ENCODE peak calls at places on chromosome 22, in nine cellular contexts. One of them, this sample, is unnamed. For H3K4me1, the result is how much of the 10 kb centered on the place peaks cover.

GRCh38 chr22:20089977-20090729 is 10.1 kb downstream of the DGCR8 start:
- DNase-seq in A549: no peak
- DNase-seq in endodermal cell: no peak
- DNase-seq in K562: no peak
- DNase-seq in gastrocnemius medialis: no peak
- DNase-seq in tibial nerve: no peak
- DNase-seq in GM23338: no peak
- DNase-seq in sigmoid colon: no peak
- DNase-seq in ascending aorta: no peak
- DNase-seq in this sample: no peak

GRCh38 chr22:48719978-48720661 is 1107.6 kb downstream of the BRD1 start:
- DNase-seq in A549: no peak
- DNase-seq in endodermal cell: peak
- DNase-seq in K562: peak
- DNase-seq in gastrocnemius medialis: no peak
- DNase-seq in tibial nerve: no peak
- DNase-seq in GM23338: peak
- DNase-seq in sigmoid colon: peak
- DNase-seq in ascending aorta: no peak
- DNase-seq in this sample: no peak

GRCh38 chr22:19675428-19675827 is 38.9 kb upstream of the SEPTIN5 start:
- DNase-seq in A549: no peak
- DNase-seq in endodermal cell: no peak
- DNase-seq in K562: no peak
- DNase-seq in gastrocnemius medialis: no peak
- DNase-seq in tibial nerve: no peak
- DNase-seq in GM23338: no peak
- DNase-seq in sigmoid colon: no peak
- DNase-seq in ascending aorta: peak
- DNase-seq in this sample: no peak

GRCh38 chr22:19679476-19680099 is 34.7 kb upstream of the SEPTIN5 start:
- DNase-seq in A549: no peak
- DNase-seq in endodermal cell: peak
- DNase-seq in K562: peak
- DNase-seq in gastrocnemius medialis: no peak
- DNase-seq in tibial nerve: no peak
- DNase-seq in GM23338: peak
- DNase-seq in sigmoid colon: peak
- DNase-seq in ascending aorta: peak
- DNase-seq in this sample: no peak

GRCh38 chr22:22849640-22850610 is 37.7 kb upstream of the IGLL5 start:
- DNase-seq in A549: no peak
- DNase-seq in endodermal cell: no peak
- DNase-seq in K562: no peak
- DNase-seq in gastrocnemius medialis: no peak
- DNase-seq in tibial nerve: no peak
- DNase-seq in GM23338: no peak
- DNase-seq in sigmoid colon: no peak
- DNase-seq in ascending aorta: no peak
- DNase-seq in this sample: no peak

GRCh38 chr22:18970180-18970947 is 34.3 kb upstream of the PRODH start:
- DNase-seq in A549: peak
- DNase-seq in endodermal cell: peak
- DNase-seq in K562: no peak
- DNase-seq in gastrocnemius medialis: no peak
- DNase-seq in tibial nerve: no peak
- DNase-seq in GM23338: peak
- DNase-seq in sigmoid colon: no peak
- DNase-seq in ascending aorta: no peak
- DNase-seq in this sample: no peak

GRCh38 chr22:17753401-17753989 is 20.8 kb downstream of the BID start:
- DNase-seq in A549: no peak
- DNase-seq in endodermal cell: no peak
- DNase-seq in K562: no peak
- DNase-seq in gastrocnemius medialis: no peak
- DNase-seq in tibial nerve: no peak
- DNase-seq in GM23338: no peak
- DNase-seq in sigmoid colon: no peak
- DNase-seq in ascending aorta: no peak
- DNase-seq in this sample: no peak

GRCh38 chr22:43060213-43060612 is 29.0 kb downstream of the TTLL1 start:
- DNase-seq in A549: peak
- DNase-seq in endodermal cell: peak
- DNase-seq in K562: peak
- DNase-seq in gastrocnemius medialis: no peak
- DNase-seq in tibial nerve: no peak
- DNase-seq in GM23338: peak
- DNase-seq in sigmoid colon: no peak
- DNase-seq in ascending aorta: no peak
- DNase-seq in this sample: no peak

DNA sequence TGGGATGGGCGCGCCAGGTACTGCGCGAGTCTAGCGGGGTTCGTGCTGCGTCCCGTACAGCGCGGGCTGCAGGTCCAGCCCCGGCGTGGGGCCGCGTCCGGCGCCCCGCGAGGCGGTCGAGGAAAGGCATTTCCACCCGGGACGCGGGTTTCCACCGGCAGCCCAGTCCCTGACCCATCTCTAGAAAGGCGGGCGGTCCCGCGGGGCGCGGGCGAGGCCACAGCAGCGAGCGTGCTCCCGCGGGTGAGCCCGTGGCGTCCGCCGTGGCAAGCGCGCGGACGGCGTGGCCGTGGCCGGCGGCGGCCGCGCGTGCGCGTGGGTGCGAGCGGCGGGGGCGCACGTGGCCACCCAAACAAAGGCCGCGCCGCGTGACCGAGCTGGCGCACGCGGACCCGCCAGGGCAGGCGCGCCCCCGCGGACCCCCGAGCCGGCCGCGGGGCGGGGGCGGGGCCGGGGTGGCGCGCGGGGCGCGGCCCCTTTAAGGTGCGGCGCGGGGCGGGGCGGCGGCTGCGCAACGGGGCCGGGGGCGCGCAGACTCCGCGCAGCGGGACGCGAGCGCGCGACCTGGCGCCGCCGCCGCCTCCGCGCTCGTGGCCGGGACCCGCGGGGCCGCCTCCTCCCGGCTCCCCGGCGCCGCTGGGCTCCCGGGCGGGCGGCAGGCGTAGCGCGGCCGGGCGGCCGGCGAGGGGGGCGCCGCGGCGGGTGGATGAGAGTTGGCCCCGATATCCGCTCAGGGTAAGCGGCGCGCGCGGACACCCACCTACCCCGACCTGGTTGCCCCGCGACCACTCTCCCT is 39.3 kb upstream of the CELSR1 start:
- DNase-seq in A549: no peak
- DNase-seq in endodermal cell: peak
- DNase-seq in K562: peak
- DNase-seq in gastrocnemius medialis: no peak
- DNase-seq in tibial nerve: no peak
- DNase-seq in GM23338: peak
- DNase-seq in sigmoid colon: peak
- DNase-seq in ascending aorta: no peak
- DNase-seq in this sample: no peak
- H3K27ac ChIP-seq in A549: peak
- H3K27ac ChIP-seq in endodermal cell: no peak
- H3K27ac ChIP-seq in K562: no peak
- H3K27ac ChIP-seq in gastrocnemius medialis: peak
- H3K27ac ChIP-seq in tibial nerve: peak
- H3K27ac ChIP-seq in GM23338: no peak
- H3K27ac ChIP-seq in sigmoid colon: peak
- H3K27ac ChIP-seq in ascending aorta: no peak
- H3K27ac ChIP-seq in this sample: peak

DNA sequence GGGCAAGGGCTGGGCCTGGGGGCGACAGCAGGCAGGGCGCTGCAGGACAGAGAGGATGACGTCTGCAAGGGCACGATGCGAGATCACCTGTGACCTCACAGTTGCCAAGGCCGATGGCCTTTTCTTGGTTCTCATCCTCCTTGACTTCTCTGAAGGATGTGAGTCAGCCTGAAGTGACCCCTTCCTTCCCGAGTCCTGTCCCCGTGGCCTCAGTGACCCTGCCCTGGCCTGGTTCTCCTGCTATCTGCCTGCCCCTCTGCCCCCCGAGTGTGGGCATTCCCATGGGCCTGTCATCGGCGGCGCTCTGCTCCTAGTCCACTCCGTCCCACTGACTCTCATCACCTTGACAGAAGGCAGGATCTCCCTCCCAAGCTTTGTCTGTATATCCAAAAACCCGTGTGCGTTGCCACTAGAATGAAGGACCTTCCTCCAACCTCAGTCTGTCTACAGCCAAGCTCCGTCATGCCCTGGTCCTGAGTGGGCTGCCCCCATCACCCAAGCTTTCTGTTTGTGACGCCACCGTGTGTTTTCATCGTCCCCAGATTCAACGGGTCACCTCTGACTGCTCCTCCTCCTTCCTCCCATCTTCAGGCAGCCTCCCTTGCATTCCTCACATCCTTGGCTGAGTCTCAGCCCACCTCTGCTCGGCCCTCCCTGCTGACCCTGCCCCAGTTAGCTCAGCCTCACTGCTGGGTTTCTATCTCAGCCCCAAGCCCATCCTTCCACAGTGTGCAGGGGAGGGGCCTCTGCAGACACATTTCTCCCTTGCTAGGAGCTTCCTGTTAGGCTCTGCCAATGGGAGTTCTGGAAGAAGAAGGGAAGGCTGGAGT is 5.6 kb downstream of the IFT27 start:
- DNase-seq in A549: no peak
- DNase-seq in endodermal cell: peak
- DNase-seq in K562: no peak
- DNase-seq in gastrocnemius medialis: no peak
- DNase-seq in tibial nerve: no peak
- DNase-seq in GM23338: peak
- DNase-seq in sigmoid colon: peak
- DNase-seq in ascending aorta: peak
- DNase-seq in this sample: no peak
- H3K4me1 ChIP-seq in A549: under half
- H3K4me1 ChIP-seq in endodermal cell: under half
- H3K4me1 ChIP-seq in K562: under half
- H3K4me1 ChIP-seq in gastrocnemius medialis: under half
- H3K4me1 ChIP-seq in tibial nerve: under half
- H3K4me1 ChIP-seq in GM23338: under half
- H3K4me1 ChIP-seq in sigmoid colon: under half
- H3K4me1 ChIP-seq in ascending aorta: under half
- H3K4me1 ChIP-seq in this sample: under half

GRCh38 chr22:50271011-50271394 is 823 bp upstream of the MAPK11 start:
- DNase-seq in A549: no peak
- DNase-seq in endodermal cell: no peak
- DNase-seq in K562: no peak
- DNase-seq in gastrocnemius medialis: no peak
- DNase-seq in tibial nerve: no peak
- DNase-seq in GM23338: no peak
- DNase-seq in sigmoid colon: no peak
- DNase-seq in ascending aorta: no peak
- DNase-seq in this sample: no peak

GRCh38 chr22:50271519-50271970 is 1.4 kb upstream of the MAPK11 start:
- DNase-seq in A549: peak
- DNase-seq in endodermal cell: peak
- DNase-seq in K562: peak
- DNase-seq in gastrocnemius medialis: no peak
- DNase-seq in tibial nerve: no peak
- DNase-seq in GM23338: peak
- DNase-seq in sigmoid colon: no peak
- DNase-seq in ascending aorta: no peak
- DNase-seq in this sample: no peak

GRCh38 chr22:50269573-50270301 is 443 bp downstream of the MAPK11 start:
- DNase-seq in A549: no peak
- DNase-seq in endodermal cell: peak
- DNase-seq in K562: peak
- DNase-seq in gastrocnemius medialis: no peak
- DNase-seq in tibial nerve: no peak
- DNase-seq in GM23338: no peak
- DNase-seq in sigmoid colon: no peak
- DNase-seq in ascending aorta: no peak
- DNase-seq in this sample: no peak

GRCh38 chr22:50268655-50269113 is 1.5 kb downstream of the MAPK11 start:
- DNase-seq in A549: no peak
- DNase-seq in endodermal cell: no peak
- DNase-seq in K562: no peak
- DNase-seq in gastrocnemius medialis: no peak
- DNase-seq in tibial nerve: no peak
- DNase-seq in GM23338: no peak
- DNase-seq in sigmoid colon: no peak
- DNase-seq in ascending aorta: no peak
- DNase-seq in this sample: no peak

GRCh38 chr22:50270302-50271010 is at the start of gene MAPK11:
- DNase-seq in A549: peak
- DNase-seq in endodermal cell: peak
- DNase-seq in K562: peak
- DNase-seq in gastrocnemius medialis: no peak
- DNase-seq in tibial nerve: peak
- DNase-seq in GM23338: peak
- DNase-seq in sigmoid colon: no peak
- DNase-seq in ascending aorta: peak
- DNase-seq in this sample: peak
- TF ChIP-seq CTCF in A549: no peak
- TF ChIP-seq CTCF in endodermal cell: no peak
- TF ChIP-seq CTCF in K562: no peak
- TF ChIP-seq CTCF in gastrocnemius medialis: no peak
- TF ChIP-seq CTCF in tibial nerve: no peak
- TF ChIP-seq CTCF in GM23338: no peak
- TF ChIP-seq CTCF in sigmoid colon: no peak
- TF ChIP-seq CTCF in ascending aorta: no peak
- TF ChIP-seq CTCF in this sample: no peak

GRCh38 chr22:29946220-29946619 is 63.2 kb downstream of the MTMR3 start:
- DNase-seq in A549: no peak
- DNase-seq in endodermal cell: no peak
- DNase-seq in K562: peak
- DNase-seq in gastrocnemius medialis: no peak
- DNase-seq in tibial nerve: no peak
- DNase-seq in GM23338: no peak
- DNase-seq in sigmoid colon: no peak
- DNase-seq in ascending aorta: no peak
- DNase-seq in this sample: no peak

GRCh38 chr22:29951675-29952413 is 68.9 kb downstream of the MTMR3 start:
- DNase-seq in A549: no peak
- DNase-seq in endodermal cell: no peak
- DNase-seq in K562: peak
- DNase-seq in gastrocnemius medialis: no peak
- DNase-seq in tibial nerve: no peak
- DNase-seq in GM23338: no peak
- DNase-seq in sigmoid colon: no peak
- DNase-seq in ascending aorta: no peak
- DNase-seq in this sample: no peak

GRCh38 chr22:29947410-29948387 is 64.7 kb downstream of the MTMR3 start:
- DNase-seq in A549: no peak
- DNase-seq in endodermal cell: no peak
- DNase-seq in K562: no peak
- DNase-seq in gastrocnemius medialis: no peak
- DNase-seq in tibial nerve: no peak
- DNase-seq in GM23338: no peak
- DNase-seq in sigmoid colon: no peak
- DNase-seq in ascending aorta: no peak
- DNase-seq in this sample: no peak

GRCh38 chr22:29945435-29945834 is 62.5 kb downstream of the MTMR3 start:
- DNase-seq in A549: no peak
- DNase-seq in endodermal cell: no peak
- DNase-seq in K562: no peak
- DNase-seq in gastrocnemius medialis: no peak
- DNase-seq in tibial nerve: no peak
- DNase-seq in GM23338: no peak
- DNase-seq in sigmoid colon: no peak
- DNase-seq in ascending aorta: no peak
- DNase-seq in this sample: no peak

DNA sequence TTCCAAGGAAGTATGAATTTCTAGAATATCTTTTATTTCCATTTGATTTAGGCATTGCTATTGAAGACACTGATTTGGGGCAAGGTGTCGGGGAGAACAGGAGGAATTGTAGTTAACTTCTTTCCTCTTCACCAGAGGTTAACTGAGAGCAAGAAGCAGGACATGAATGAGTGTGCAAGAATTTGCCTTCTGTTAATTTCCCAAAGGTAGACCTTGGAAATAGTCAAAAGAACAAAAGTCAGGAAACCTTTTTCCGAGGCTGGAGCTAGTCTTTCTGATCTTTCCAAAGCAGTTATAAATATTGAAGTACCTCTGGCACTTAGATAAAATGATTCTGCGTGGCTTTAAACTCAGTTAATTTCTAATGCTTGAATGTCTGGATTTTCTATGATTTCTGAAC is 66.9 kb downstream of the MTMR3 start:
- DNase-seq in A549: no peak
- DNase-seq in endodermal cell: no peak
- DNase-seq in K562: no peak
- DNase-seq in gastrocnemius medialis: no peak
- DNase-seq in tibial nerve: no peak
- DNase-seq in GM23338: no peak
- DNase-seq in sigmoid colon: no peak
- DNase-seq in ascending aorta: no peak
- DNase-seq in this sample: no peak
- H3K27ac ChIP-seq in A549: no peak
- H3K27ac ChIP-seq in endodermal cell: no peak
- H3K27ac ChIP-seq in K562: no peak
- H3K27ac ChIP-seq in gastrocnemius medialis: no peak
- H3K27ac ChIP-seq in tibial nerve: no peak
- H3K27ac ChIP-seq in GM23338: peak
- H3K27ac ChIP-seq in sigmoid colon: no peak
- H3K27ac ChIP-seq in ascending aorta: no peak
- H3K27ac ChIP-seq in this sample: no peak

This sample was measured in right atrium auricular region.